ENCODE peak calls at places on chromosome 11, in nine cellular contexts. P is esophagus squamous epithelium; E is CD8-positive, alpha-beta T cell; O is foreskin fibroblast; L is left ventricle myocardium inferior; U is Caco-2; Z is PC-9; J is ovary; W is astrocyte. S is an unnamed sample.
A peak's percentile ranks its signal among the peaks of the same experiment; 100 is the strongest.

GRCh38 chr11:130121430-130121978 is 38.1 kb upstream of the ST14 start:
- DNase-seq in E (no peak), W (peak; percentile 84), U (no peak), P (no peak), J (no peak), O (peak; percentile 63), Z (no peak), L (no peak), S (no peak)

GRCh38 chr11:118892515-118892914 is 8.8 kb downstream of the CXCR5 start:
- DNase-seq in W (no peak), L (no peak), E (peak; percentile 49), J (no peak), O (no peak), U (no peak), P (no peak), Z (peak; percentile 28), S (no peak)

GRCh38 chr11:79437981-79438630 is 2.7 kb downstream of the TENM4 start:
- DNase-seq in J (peak; percentile 64), E (no peak), P (no peak), U (no peak), Z (no peak), O (peak; percentile 74), W (peak; percentile 61), L (no peak), S (no peak)

GRCh38 chr11:132595246-132595645 is 937.1 kb downstream of the OPCML start:
- DNase-seq in Z (no peak), J (no peak), U (no peak), W (no peak), P (no peak), E (no peak), L (no peak), O (no peak), S (no peak)

GRCh38 chr11:61532136-61533038 is 23.8 kb downstream of the LRRC10B start:
- DNase-seq in Z (peak; percentile 69), U (peak; percentile 73), E (peak; percentile 26), W (no peak), L (no peak), P (no peak), O (no peak), J (no peak), S (no peak)

GRCh38 chr11:99916078-99916477 is 771.0 kb upstream of the ARHGAP42 start:
- DNase-seq in W (no peak), O (no peak), L (no peak), J (no peak), E (no peak), Z (no peak), U (peak; percentile 15), P (no peak), S (no peak)

GRCh38 chr11:83645561-83645960 is 359.4 kb upstream of the CCDC90B start:
- DNase-seq in U (no peak), P (no peak), W (no peak), E (no peak), Z (no peak), O (no peak), J (no peak), L (no peak), S (no peak)

GRCh38 chr11:11389238-11389637 is 36.2 kb upstream of the CSNK2A3 start:
- DNase-seq in P (no peak), J (no peak), Z (no peak), U (no peak), W (no peak), E (no peak), O (no peak), L (no peak), S (no peak)

GRCh38 chr11:2919837-2920236 is 9.4 kb downstream of the PHLDA2 start:
- DNase-seq in J (no peak), W (no peak), L (no peak), O (no peak), U (no peak), Z (no peak), E (no peak), P (no peak), S (no peak)

GRCh38 chr11:2916892-2917645 is 12.2 kb downstream of the PHLDA2 start:
- DNase-seq in U (no peak), J (no peak), E (no peak), L (no peak), P (no peak), O (no peak), Z (no peak), W (no peak), S (no peak)

GRCh38 chr11:2919188-2919587 is 10.0 kb downstream of the PHLDA2 start:
- DNase-seq in W (no peak), O (no peak), P (no peak), Z (no peak), E (no peak), L (no peak), U (no peak), J (no peak), S (no peak)

GRCh38 chr11:2916114-2916891 is 12.9 kb downstream of the PHLDA2 start:
- DNase-seq in O (no peak), W (no peak), Z (no peak), L (no peak), P (no peak), E (no peak), J (no peak), U (no peak), S (no peak)

DNA sequence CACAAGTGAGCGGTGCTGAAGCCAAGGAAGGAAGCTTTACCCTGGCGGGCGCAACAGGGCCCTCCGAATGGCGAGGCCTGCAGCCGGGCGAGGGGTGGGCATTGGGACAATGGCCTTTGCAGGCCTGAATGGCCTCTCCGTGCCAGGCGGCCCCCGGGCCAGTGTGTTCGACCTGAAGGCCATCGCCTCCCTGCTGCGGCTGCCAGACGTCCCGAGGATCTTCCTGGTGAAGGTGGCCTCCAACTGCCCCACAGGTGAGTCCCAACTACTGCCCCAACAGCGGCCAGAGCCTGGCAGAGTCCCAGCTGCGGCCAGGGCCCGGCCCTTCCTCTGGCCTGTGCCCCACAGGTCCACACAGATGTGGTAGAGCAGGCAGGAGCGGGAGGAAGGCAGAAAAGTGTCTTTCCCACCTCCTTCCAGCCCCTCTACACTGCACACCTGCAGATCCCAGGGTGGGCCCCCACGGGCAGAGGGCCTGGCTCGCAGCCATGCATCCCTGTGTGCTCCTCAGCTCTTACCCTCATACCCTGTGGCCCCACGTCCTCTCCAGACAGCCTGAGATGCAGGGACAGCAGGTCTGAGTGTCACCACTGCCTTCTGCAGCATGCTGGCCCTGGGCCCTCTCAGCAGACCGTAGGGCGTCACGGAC is 11.3 kb downstream of the PHLDA2 start:
- DNase-seq in P (no peak), U (no peak), Z (no peak), J (no peak), W (no peak), L (no peak), E (no peak), O (no peak), S (no peak)
- H3K4me3 ChIP-seq in P (no peak overlapping the region), U (no peak overlapping the region), Z (no peak overlapping the region), J (no peak overlapping the region), W (no peak overlapping the region), L (no peak overlapping the region), E (no peak overlapping the region), O (no peak overlapping the region), S (no peak overlapping the region)

GRCh38 chr11:128551641-128552335 is 35.6 kb downstream of the ETS1 start:
- DNase-seq in O (no peak), E (no peak), U (no peak), L (no peak), W (no peak), P (no peak), Z (no peak), J (no peak), S (no peak)

GRCh38 chr11:128559496-128560103 is 27.8 kb downstream of the ETS1 start:
- DNase-seq in E (no peak), Z (no peak), W (no peak), O (no peak), P (no peak), L (no peak), U (no peak), J (no peak), S (no peak)

GRCh38 chr11:128552783-128553661 is 34.3 kb downstream of the ETS1 start:
- DNase-seq in Z (no peak), L (no peak), P (no peak), E (no peak), J (no peak), O (peak; percentile 46), W (peak; percentile 45), U (no peak), S (no peak)

GRCh38 chr11:128553662-128554392 is 33.5 kb downstream of the ETS1 start:
- DNase-seq in U (no peak), J (peak; percentile 21), P (no peak), E (no peak), O (no peak), L (no peak), W (no peak), Z (no peak), S (no peak)

DNA sequence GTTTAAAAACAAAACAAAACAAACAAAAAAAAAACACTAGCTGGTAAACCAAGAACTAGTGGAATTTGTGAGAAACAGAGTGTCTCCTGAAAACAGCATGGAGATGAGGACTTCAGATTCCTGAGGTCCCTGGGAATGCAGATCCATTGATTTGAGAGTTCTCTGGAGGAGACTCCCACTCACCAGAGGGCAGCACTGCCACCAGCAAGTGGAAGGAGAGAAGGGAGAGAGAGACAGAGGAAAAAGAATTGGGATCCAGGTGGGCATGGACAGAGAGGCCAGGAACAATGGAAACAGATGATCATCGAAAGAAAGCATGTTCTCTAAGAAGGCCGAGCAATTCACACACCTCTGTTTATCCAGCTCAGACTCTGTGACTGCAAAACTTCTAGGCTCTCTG is 31.8 kb downstream of the ETS1 start:
- DNase-seq in U (peak; percentile 53), P (no peak), E (no peak), Z (no peak), L (no peak), O (no peak), J (no peak), W (no peak), S (no peak)
- TF ChIP-seq CTCF in U (peak; percentile 58), P (no peak), E (no peak), Z (no peak), L (peak; percentile 60), O (peak; percentile 54), J (no peak), W (peak; percentile 20), S (peak; percentile 44)

GRCh38 chr11:93559681-93560080 is 16.5 kb upstream of the SMCO4 start:
- DNase-seq in Z (no peak), J (no peak), U (no peak), O (no peak), L (no peak), P (no peak), W (no peak), E (no peak), S (no peak)
- H3K4me3 ChIP-seq in Z (no peak overlapping the region), J (no peak overlapping the region), U (no peak overlapping the region), O (no peak overlapping the region), L (no peak overlapping the region), P (no peak overlapping the region), W (no peak overlapping the region), E (no peak overlapping the region), S (no peak overlapping the region)

GRCh38 chr11:126060651-126061220 is 1.9 kb downstream of the CDON start:
- DNase-seq in J (no peak), E (no peak), P (no peak), W (no peak), Z (no peak), O (no peak), L (no peak), U (no peak), S (no peak)

GRCh38 chr11:126059238-126059761 is 3.4 kb downstream of the CDON start:
- DNase-seq in P (no peak), O (no peak), J (no peak), Z (no peak), W (no peak), E (no peak), U (no peak), L (no peak), S (no peak)

GRCh38 chr11:126062679-126063509 is at the start of gene CDON:
- DNase-seq in L (peak; percentile 91), J (peak; percentile 95), Z (peak; percentile 92), U (peak; percentile 98), W (peak; percentile 75), E (peak; percentile 89), O (peak; percentile 91), P (peak; percentile 31), S (peak; percentile 54)

GRCh38 chr11:126063510-126063858 is 818 bp upstream of the CDON start:
- DNase-seq in W (no peak), E (no peak), P (no peak), L (no peak), U (no peak), J (no peak), O (no peak), Z (no peak), S (no peak)

GRCh38 chr11:126061707-126062678 is 673 bp downstream of the CDON start:
- DNase-seq in U (peak; percentile 72), J (peak; percentile 71), Z (peak; percentile 40), O (peak; percentile 8), E (peak; percentile 4), W (no peak), P (no peak), L (peak; percentile 40), S (no peak)
- TF ChIP-seq CTCF in U (peak; percentile 57), J (peak; percentile 74), Z (peak; percentile 69), O (no peak), E (no peak), W (no peak), P (peak; percentile 57), L (peak; percentile 57), S (peak; percentile 58)

S was measured in AG09309.